ENCODE peak calls at places on chromosomes 4 and X, in seven cellular contexts. One of them, this sample, is unnamed.

GRCh38 chrX:129719931-129720520 is 18.8 kb upstream of the XPNPEP2 start:
- DNase-seq in brain microvascular endothelial cell: no peak
- DNase-seq in GM04504: no peak
- DNase-seq in iris pigment epithelial cell: no peak
- DNase-seq in CD8-positive, alpha-beta memory T cell: no peak
- DNase-seq in stomach: no peak
- DNase-seq in hepatic stellate cell: no peak
- DNase-seq in this sample: no peak

GRCh38 chr4:23946307-23946706 is 56.5 kb upstream of the PPARGC1A start:
- DNase-seq in brain microvascular endothelial cell: no peak
- DNase-seq in GM04504: no peak
- DNase-seq in iris pigment epithelial cell: no peak
- DNase-seq in CD8-positive, alpha-beta memory T cell: no peak
- DNase-seq in stomach: no peak
- DNase-seq in hepatic stellate cell: no peak
- DNase-seq in this sample: no peak

GRCh38 chrX:131830400-131831184 is 192.5 kb upstream of the STK26 start:
- DNase-seq in brain microvascular endothelial cell: peak
- DNase-seq in GM04504: peak
- DNase-seq in iris pigment epithelial cell: peak
- DNase-seq in CD8-positive, alpha-beta memory T cell: peak
- DNase-seq in stomach: peak
- DNase-seq in hepatic stellate cell: peak
- DNase-seq in this sample: peak

GRCh38 chr4:101155368-101155767 is 192.0 kb downstream of the PPP3CA start:
- DNase-seq in brain microvascular endothelial cell: no peak
- DNase-seq in GM04504: peak
- DNase-seq in iris pigment epithelial cell: peak
- DNase-seq in CD8-positive, alpha-beta memory T cell: no peak
- DNase-seq in stomach: no peak
- DNase-seq in hepatic stellate cell: no peak
- DNase-seq in this sample: no peak

GRCh38 chrX:74613350-74614192 is 853 bp downstream of the RLIM start:
- DNase-seq in brain microvascular endothelial cell: peak
- DNase-seq in GM04504: no peak
- DNase-seq in iris pigment epithelial cell: peak
- DNase-seq in CD8-positive, alpha-beta memory T cell: no peak
- DNase-seq in stomach: peak
- DNase-seq in hepatic stellate cell: peak
- DNase-seq in this sample: no peak

GRCh38 chrX:56228914-56229313 is 3.2 kb upstream of the KLF8 start:
- DNase-seq in brain microvascular endothelial cell: no peak
- DNase-seq in GM04504: no peak
- DNase-seq in iris pigment epithelial cell: no peak
- DNase-seq in CD8-positive, alpha-beta memory T cell: no peak
- DNase-seq in stomach: no peak
- DNase-seq in hepatic stellate cell: no peak
- DNase-seq in this sample: no peak

GRCh38 chr4:109846395-109847098 is 1.4 kb upstream of the LRIT3 start:
- DNase-seq in brain microvascular endothelial cell: no peak
- DNase-seq in GM04504: no peak
- DNase-seq in iris pigment epithelial cell: no peak
- DNase-seq in CD8-positive, alpha-beta memory T cell: no peak
- DNase-seq in stomach: no peak
- DNase-seq in hepatic stellate cell: no peak
- DNase-seq in this sample: no peak

GRCh38 chr4:20196476-20196875 is 55.2 kb upstream of the SLIT2 start:
- DNase-seq in brain microvascular endothelial cell: no peak
- DNase-seq in GM04504: no peak
- DNase-seq in iris pigment epithelial cell: no peak
- DNase-seq in CD8-positive, alpha-beta memory T cell: no peak
- DNase-seq in stomach: no peak
- DNase-seq in hepatic stellate cell: no peak
- DNase-seq in this sample: no peak

GRCh38 chr4:11628093-11628725 is 199.5 kb upstream of the HS3ST1 start:
- DNase-seq in brain microvascular endothelial cell: no peak
- DNase-seq in GM04504: no peak
- DNase-seq in iris pigment epithelial cell: peak
- DNase-seq in CD8-positive, alpha-beta memory T cell: no peak
- DNase-seq in stomach: no peak
- DNase-seq in hepatic stellate cell: no peak
- DNase-seq in this sample: no peak

GRCh38 chr4:154743683-154744340 is at the start of gene LRAT:
- DNase-seq in brain microvascular endothelial cell: no peak
- DNase-seq in GM04504: no peak
- DNase-seq in iris pigment epithelial cell: peak
- DNase-seq in CD8-positive, alpha-beta memory T cell: no peak
- DNase-seq in stomach: peak
- DNase-seq in hepatic stellate cell: peak
- DNase-seq in this sample: peak

GRCh38 chr4:139655116-139655515 is 10.5 kb upstream of the MGST2 start:
- DNase-seq in brain microvascular endothelial cell: peak
- DNase-seq in GM04504: peak
- DNase-seq in iris pigment epithelial cell: peak
- DNase-seq in CD8-positive, alpha-beta memory T cell: no peak
- DNase-seq in stomach: no peak
- DNase-seq in hepatic stellate cell: peak
- DNase-seq in this sample: no peak

GRCh38 chr4:83490876-83491450 is 6.1 kb upstream of the ABRAXAS1 start:
- DNase-seq in brain microvascular endothelial cell: peak
- DNase-seq in GM04504: no peak
- DNase-seq in iris pigment epithelial cell: peak
- DNase-seq in CD8-positive, alpha-beta memory T cell: peak
- DNase-seq in stomach: no peak
- DNase-seq in hepatic stellate cell: peak
- DNase-seq in this sample: no peak

GRCh38 chr4:53991821-53992220 is 72.6 kb downstream of the CHIC2 start:
- DNase-seq in brain microvascular endothelial cell: no peak
- DNase-seq in GM04504: no peak
- DNase-seq in iris pigment epithelial cell: no peak
- DNase-seq in CD8-positive, alpha-beta memory T cell: no peak
- DNase-seq in stomach: no peak
- DNase-seq in hepatic stellate cell: no peak
- DNase-seq in this sample: no peak

GRCh38 chr4:151833174-151833573 is 72.4 kb upstream of the GATB start:
- DNase-seq in brain microvascular endothelial cell: no peak
- DNase-seq in GM04504: no peak
- DNase-seq in iris pigment epithelial cell: no peak
- DNase-seq in CD8-positive, alpha-beta memory T cell: no peak
- DNase-seq in stomach: no peak
- DNase-seq in hepatic stellate cell: no peak
- DNase-seq in this sample: no peak

GRCh38 chrX:50495616-50496015 is 25.0 kb upstream of the DGKK start:
- DNase-seq in brain microvascular endothelial cell: no peak
- DNase-seq in GM04504: no peak
- DNase-seq in iris pigment epithelial cell: no peak
- DNase-seq in CD8-positive, alpha-beta memory T cell: no peak
- DNase-seq in stomach: no peak
- DNase-seq in hepatic stellate cell: no peak
- DNase-seq in this sample: no peak

GRCh38 chr4:113502476-113502875 is 259.1 kb downstream of the CAMK2D start:
- DNase-seq in brain microvascular endothelial cell: no peak
- DNase-seq in GM04504: peak
- DNase-seq in iris pigment epithelial cell: peak
- DNase-seq in CD8-positive, alpha-beta memory T cell: no peak
- DNase-seq in stomach: no peak
- DNase-seq in hepatic stellate cell: no peak
- DNase-seq in this sample: no peak

GRCh38 chrX:119502727-119503483 is 34.7 kb downstream of the SLC25A5 start:
- DNase-seq in brain microvascular endothelial cell: peak
- DNase-seq in GM04504: no peak
- DNase-seq in iris pigment epithelial cell: peak
- DNase-seq in CD8-positive, alpha-beta memory T cell: peak
- DNase-seq in stomach: peak
- DNase-seq in hepatic stellate cell: peak
- DNase-seq in this sample: peak